ENCODE peak calls at places on chromosomes 5 and 9, in four cellular contexts. N is stimulated activated CD8-positive, alpha-beta memory T cell treated with anti-CD3 and anti-CD28 coated beads, Interleukin-2, amount 100 ng/mL, for 48 hours; B is epithelial cell of proximal tubule; W is DMS53. T is an unnamed sample.

GRCh38 chr9:119020730-119021333 is 348.4 kb downstream of the BRINP1 start:
- DNase-seq in N (no peak), B (no peak), W (no peak), T (no peak)

GRCh38 chr9:88798476-88798875 is 192.8 kb upstream of the S1PR3 start:
- DNase-seq in N (no peak), B (no peak), W (no peak), T (no peak)

GRCh38 chr5:134600600-134600999 is 32.0 kb downstream of the SAR1B start:
- DNase-seq in N (no peak), B (no peak), W (no peak), T (peak; percentile 37)

GRCh38 chr5:88679638-88680037 is 203.3 kb downstream of the MEF2C start:
- DNase-seq in N (no peak), B (no peak), W (no peak), T (no peak)

GRCh38 chr5:177552839-177553455 is 1.4 kb downstream of the FAM193B start:
- DNase-seq in N (no peak), B (no peak), W (no peak), T (peak; percentile 38)

GRCh38 chr5:150503977-150504620 is 3.8 kb upstream of the NDST1 start:
- DNase-seq in N (no peak), B (no peak), W (peak; percentile 23), T (no peak)

GRCh38 chr5:141692919-141693848 is 11.2 kb upstream of the ARAP3 start:
- DNase-seq in N (peak; percentile 65), B (no peak), W (peak; percentile 96), T (peak; percentile 32)

GRCh38 chr5:54115768-54116403 is 194.5 kb downstream of the ARL15 start:
- DNase-seq in N (no peak), B (no peak), W (peak; percentile 10), T (no peak)

GRCh38 chr9:88722753-88723152 is 187.8 kb downstream of the NXNL2 start:
- DNase-seq in N (no peak), B (no peak), W (no peak), T (peak; percentile 21)

T was measured in mesenchymal stem cell.